ENCODE peak calls at places on chromosomes 5 and 9, in five cellular contexts. Y is effector memory CD4-positive, alpha-beta T cell; I is DMS 273 treated with DMSO at 0.1 percent for 48 hours; C is HuH-7.5; A is NCI-H446. V is an unnamed sample.

GRCh38 chr5:88555658-88556057 is 287.0 kb upstream of the TMEM161B start:
- DNase-seq in Y (no peak), I (no peak), C (no peak), A (no peak), V (no peak)

GRCh38 chr9:15354713-15355112 is 47.7 kb upstream of the TTC39B start:
- DNase-seq in Y (no peak), I (no peak), C (no peak), A (no peak), V (no peak)

GRCh38 chr5:1111727-1112289 is at the start of gene SLC12A7:
- DNase-seq in Y (peak), I (no peak), C (peak), A (no peak), V (peak)

GRCh38 chr5:172278356-172278755 is 5.2 kb downstream of the UBTD2 start:
- DNase-seq in Y (no peak), I (no peak), C (no peak), A (no peak), V (no peak)

GRCh38 chr5:77356740-77357139 is 135.4 kb downstream of the WDR41 start:
- DNase-seq in Y (no peak), I (no peak), C (no peak), A (no peak), V (no peak)

GRCh38 chr5:35198096-35198495 is 32.2 kb downstream of the PRLR start:
- DNase-seq in Y (no peak), I (no peak), C (no peak), A (peak), V (no peak)

GRCh38 chr9:83572524-83572923 is 34.3 kb upstream of the FRMD3 start:
- DNase-seq in Y (no peak), I (no peak), C (no peak), A (no peak), V (no peak)

GRCh38 chr5:179139111-179139935 is 79.2 kb downstream of the ZNF354C start:
- DNase-seq in Y (no peak), I (no peak), C (no peak), A (no peak), V (no peak)

GRCh38 chr5:31378838-31379237 is 153.1 kb downstream of the DROSHA start:
- DNase-seq in Y (no peak), I (no peak), C (no peak), A (no peak), V (no peak)

GRCh38 chr5:151703227-151703626 is 16.5 kb upstream of the SPARC start:
- DNase-seq in Y (no peak), I (peak), C (no peak), A (no peak), V (no peak)

GRCh38 chr5:18281947-18282557 is 647.8 kb downstream of the TAF11L14 start:
- DNase-seq in Y (no peak), I (peak), C (peak), A (peak), V (no peak)

GRCh38 chr5:59275537-59276276 is 617.8 kb downstream of the PDE4D start:
- DNase-seq in Y (no peak), I (peak), C (no peak), A (peak), V (no peak)

GRCh38 chr5:179766021-179766725 is 27.6 kb upstream of the LTC4S start:
- DNase-seq in Y (no peak), I (peak), C (no peak), A (no peak), V (no peak)

GRCh38 chr9:12069366-12069765 is 623.8 kb upstream of the TYRP1 start:
- DNase-seq in Y (no peak), I (no peak), C (no peak), A (no peak), V (no peak)

GRCh38 chr5:59768204-59769040 is 125.1 kb downstream of the PDE4D start:
- DNase-seq in Y (no peak), I (peak), C (no peak), A (peak), V (no peak)

GRCh38 chr9:133031496-133031911 is 707 bp downstream of the GTF3C5 start:
- DNase-seq in Y (no peak), I (no peak), C (no peak), A (no peak), V (no peak)

GRCh38 chr9:127693143-127693542 is 13.6 kb upstream of the CFAP157 start:
- DNase-seq in Y (no peak), I (no peak), C (no peak), A (no peak), V (no peak)

GRCh38 chr9:97695390-97695789 is 1.8 kb downstream of the XPA start:
- DNase-seq in Y (no peak), I (no peak), C (no peak), A (no peak), V (no peak)

GRCh38 chr5:40991168-40991980 is 79.8 kb downstream of the MROH2B start:
- DNase-seq in Y (no peak), I (no peak), C (peak), A (no peak), V (no peak)

V was measured in activated T-helper 9 cell treated with anti-CD3 and anti-CD28 coated beads, Interleukin-2, amount 50 U/mL, for 16 hours.